ENCODE peak calls at places on chromosome 21, in four cellular contexts. S is progenitor cell of endocrine pancreas; C is Right ventricle myocardium superior; M is stimulated activated CD8-positive, alpha-beta memory T cell treated with anti-CD3 and anti-CD28 coated beads, Interleukin-7, amount 100 ng/mL, for 1 hour. R is an unnamed sample.

GRCh38 chr21:42435833-42436232 is 32.1 kb downstream of the UBASH3A start:
- DNase-seq in C (no peak), S (no peak), M (no peak), R (no peak)

GRCh38 chr21:16651956-16652355 is 860.9 kb upstream of the CXADR start:
- DNase-seq in S (no peak), M (no peak), C (no peak), R (no peak)

GRCh38 chr21:16570196-16570595 is 840.4 kb downstream of the USP25 start:
- DNase-seq in C (no peak), S (no peak), M (no peak), R (no peak)

GRCh38 chr21:17495680-17496079 is 17.2 kb upstream of the CXADR start:
- DNase-seq in S (no peak), C (no peak), M (no peak), R (no peak)

GRCh38 chr21:28540514-28540913 is 452.2 kb downstream of the LTN1 start:
- DNase-seq in C (no peak), S (no peak), M (no peak), R (no peak)

GRCh38 chr21:45250914-45251634 is 36.6 kb downstream of the POFUT2 start:
- DNase-seq in C (no peak), S (no peak), M (no peak), R (no peak)

GRCh38 chr21:44930543-44930981 is 9.3 kb upstream of the SLX9 start:
- DNase-seq in S (no peak), M (no peak), C (no peak), R (peak; percentile 36)

GRCh38 chr21:25179116-25179515 is 428.2 kb downstream of the MRPL39 start:
- DNase-seq in M (no peak), S (no peak), C (no peak), R (no peak)

GRCh38 chr21:34091607-34092006 is 18.2 kb downstream of the MRPS6 start:
- DNase-seq in S (no peak), M (no peak), C (no peak), R (no peak)

GRCh38 chr21:26491663-26492062 is 81.4 kb downstream of the CYYR1 start:
- DNase-seq in M (no peak), C (no peak), S (no peak), R (no peak)

GRCh38 chr21:32392880-32393676 is at the start of gene URB1:
- DNase-seq in C (peak; percentile 96), S (peak; percentile 69), M (peak; percentile 95), R (peak; percentile 94)

GRCh38 chr21:33428669-33429068 is 25.5 kb downstream of the IFNGR2 start:
- DNase-seq in M (no peak), C (peak; percentile 37), S (no peak), R (no peak)

GRCh38 chr21:44527983-44528633 is 11.9 kb downstream of the KRTAP10-1 start:
- DNase-seq in M (no peak), C (no peak), S (no peak), R (no peak)

GRCh38 chr21:46091118-46091517 is 6.8 kb upstream of the COL6A2 start:
- DNase-seq in C (no peak), M (no peak), S (no peak), R (no peak)

GRCh38 chr21:32611471-32611997 is 643 bp downstream of the CFAP298 start:
- DNase-seq in C (peak; percentile 54), M (no peak), S (no peak), R (no peak)

GRCh38 chr21:41589131-41589530 is 81.2 kb upstream of the TMPRSS2 start:
- DNase-seq in C (no peak), M (no peak), S (no peak), R (no peak)

GRCh38 chr21:32297449-32297848 is 1.2 kb upstream of the MRAP start:
- DNase-seq in M (no peak), C (no peak), S (no peak), R (no peak)

GRCh38 chr21:25944082-25944481 is 209.3 kb downstream of the GABPA start:
- DNase-seq in S (no peak), C (no peak), M (no peak), R (no peak)

GRCh38 chr21:29080454-29080930 is 7.0 kb upstream of the CCT8 start:
- DNase-seq in M (no peak), S (no peak), C (no peak), R (no peak)

GRCh38 chr21:42833439-42833815 is 45.9 kb downstream of the WDR4 start:
- DNase-seq in C (no peak), S (no peak), M (peak; percentile 12), R (no peak)

GRCh38 chr21:45286671-45287437 is 841 bp downstream of the POFUT2 start:
- DNase-seq in C (no peak), M (no peak), S (no peak), R (no peak)

GRCh38 chr21:33412832-33413519 is 9.8 kb downstream of the IFNGR2 start:
- DNase-seq in S (no peak), C (peak; percentile 30), M (no peak), R (no peak)

GRCh38 chr21:15586752-15587436 is 142.9 kb upstream of the USP25 start:
- DNase-seq in S (no peak), M (no peak), C (no peak), R (no peak)

GRCh38 chr21:36164427-36164784 is 7.8 kb downstream of the DOP1B start:
- DNase-seq in C (no peak), M (no peak), S (no peak), R (no peak)

GRCh38 chr21:26106562-26106961 is 64.0 kb downstream of the APP start:
- DNase-seq in S (no peak), M (no peak), C (no peak), R (no peak)

GRCh38 chr21:46559291-46559983 is 45.4 kb downstream of the S100B start:
- DNase-seq in S (no peak), C (no peak), M (peak; percentile 29), R (peak; percentile 48)

GRCh38 chr21:36949171-36950141 is 17.0 kb downstream of the HLCS start:
- DNase-seq in S (no peak), C (no peak), M (no peak), R (no peak)

GRCh38 chr21:42346866-42347600 is 3.8 kb downstream of the TFF2 start:
- DNase-seq in S (no peak), C (no peak), M (no peak), R (no peak)

GRCh38 chr21:23542097-23542496 is 2065.2 kb downstream of the MRPL39 start:
- DNase-seq in S (no peak), M (no peak), C (no peak), R (no peak)

GRCh38 chr21:42613756-42614155 is 39.7 kb upstream of the PDE9A start:
- DNase-seq in S (no peak), M (no peak), C (no peak), R (no peak)

GRCh38 chr21:42164064-42164789 is 54.7 kb upstream of the ABCG1 start:
- DNase-seq in M (peak; percentile 24), S (no peak), C (peak; percentile 82), R (peak; percentile 12)

GRCh38 chr21:27653481-27653880 is 686.6 kb upstream of the ADAMTS5 start:
- DNase-seq in M (no peak), S (no peak), C (no peak), R (no peak)

GRCh38 chr21:25934771-25935224 is 200.0 kb downstream of the GABPA start:
- DNase-seq in M (no peak), S (no peak), C (peak; percentile 69), R (no peak)

GRCh38 chr21:35512321-35512720 is 463.2 kb upstream of the RUNX1 start:
- DNase-seq in C (no peak), S (no peak), M (no peak), R (no peak)

GRCh38 chr21:37800496-37801061 is 115.7 kb downstream of the KCNJ6 start:
- DNase-seq in M (no peak), S (no peak), C (no peak), R (no peak)

GRCh38 chr21:38599381-38599975 is 101.2 kb upstream of the ERG start:
- DNase-seq in C (no peak), S (no peak), M (no peak), R (no peak)

GRCh38 chr21:34807881-34808568 is 139.2 kb downstream of the CLIC6 start:
- DNase-seq in C (no peak), M (peak; percentile 16), S (no peak), R (no peak)